ENCODE peak calls at places on chromosomes 4 and X, in six cellular contexts. One of them, this sample, is unnamed.

GRCh38 chrX:39764441-39764914 is 333.3 kb downstream of the BCOR start:
- DNase-seq in adrenal gland: no peak
- DNase-seq in HS-5: no peak
- DNase-seq in foreskin fibroblast: no peak
- DNase-seq in GM12891: no peak
- DNase-seq in IMR-90: peak; percentile 34
- DNase-seq in this sample: no peak

GRCh38 chr4:9716093-9716492 is 65.3 kb upstream of the DRD5 start:
- DNase-seq in adrenal gland: no peak
- DNase-seq in HS-5: no peak
- DNase-seq in foreskin fibroblast: no peak
- DNase-seq in GM12891: no peak
- DNase-seq in IMR-90: no peak
- DNase-seq in this sample: no peak

GRCh38 chr4:114349543-114350175 is 248.9 kb upstream of the UGT8 start:
- DNase-seq in adrenal gland: no peak
- DNase-seq in HS-5: peak; percentile 40
- DNase-seq in foreskin fibroblast: peak; percentile 69
- DNase-seq in GM12891: no peak
- DNase-seq in IMR-90: peak; percentile 85
- DNase-seq in this sample: no peak

GRCh38 chr4:858831-859451 is 33.0 kb upstream of the CPLX1 start:
- DNase-seq in adrenal gland: no peak
- DNase-seq in HS-5: no peak
- DNase-seq in foreskin fibroblast: no peak
- DNase-seq in GM12891: no peak
- DNase-seq in IMR-90: no peak
- DNase-seq in this sample: no peak

GRCh38 chr4:151000747-151001429 is 14.2 kb downstream of the LRBA start:
- DNase-seq in adrenal gland: no peak
- DNase-seq in HS-5: no peak
- DNase-seq in foreskin fibroblast: no peak
- DNase-seq in GM12891: no peak
- DNase-seq in IMR-90: no peak
- DNase-seq in this sample: no peak

GRCh38 chr4:147891476-147892115 is 159.7 kb downstream of the ARHGAP10 start:
- DNase-seq in adrenal gland: no peak
- DNase-seq in HS-5: no peak
- DNase-seq in foreskin fibroblast: no peak
- DNase-seq in GM12891: no peak
- DNase-seq in IMR-90: no peak
- DNase-seq in this sample: no peak

GRCh38 chrX:11647048-11647650 is 18.6 kb downstream of the ARHGAP6 start:
- DNase-seq in adrenal gland: no peak
- DNase-seq in HS-5: no peak
- DNase-seq in foreskin fibroblast: no peak
- DNase-seq in GM12891: no peak
- DNase-seq in IMR-90: no peak
- DNase-seq in this sample: no peak

GRCh38 chr4:7330811-7331681 is 103.7 kb downstream of the PSAPL1 start:
- DNase-seq in adrenal gland: no peak
- DNase-seq in HS-5: no peak
- DNase-seq in foreskin fibroblast: no peak
- DNase-seq in GM12891: no peak
- DNase-seq in IMR-90: no peak
- DNase-seq in this sample: no peak

GRCh38 chrX:15525664-15526416 is 25.2 kb downstream of the BMX start:
- DNase-seq in adrenal gland: no peak
- DNase-seq in HS-5: no peak
- DNase-seq in foreskin fibroblast: no peak
- DNase-seq in GM12891: no peak
- DNase-seq in IMR-90: no peak
- DNase-seq in this sample: no peak

GRCh38 chr4:107838138-107838618 is 13.4 kb downstream of the SGMS2 start:
- DNase-seq in adrenal gland: no peak
- DNase-seq in HS-5: no peak
- DNase-seq in foreskin fibroblast: peak; percentile 69
- DNase-seq in GM12891: no peak
- DNase-seq in IMR-90: peak; percentile 25
- DNase-seq in this sample: no peak

This sample was measured in Peyer's patch.